ENCODE peak calls at places on chromosomes 7 and 10, in four cellular contexts. F, Z, P and Q are unnamed samples.
A peak's percentile ranks its signal among the peaks of the same experiment; 100 is the strongest.

GRCh38 chr7:25964483-25964961 is 187.5 kb upstream of the NFE2L3 start:
- DNase-seq in F (no peak), Z (no peak), P (no peak), Q (no peak)

GRCh38 chr7:131774419-131775220 is 218.2 kb upstream of the PODXL start:
- DNase-seq in F (no peak), Z (peak; percentile 21), P (no peak), Q (no peak)

GRCh38 chr10:96606216-96606615 is 19.4 kb upstream of the TM9SF3 start:
- DNase-seq in F (no peak), Z (peak; percentile 17), P (no peak), Q (no peak)

GRCh38 chr7:120981888-120982615 is 6.5 kb upstream of the CPED1 start:
- DNase-seq in F (no peak), Z (peak; percentile 67), P (no peak), Q (no peak)

GRCh38 chr7:113267885-113268284 is 149.5 kb upstream of the SMIM30 start:
- DNase-seq in F (peak; percentile 90), Z (peak; percentile 20), P (peak; percentile 19), Q (no peak)

GRCh38 chr7:22480523-22481075 is 19.4 kb downstream of the STEAP1B start:
- DNase-seq in F (no peak), Z (no peak), P (no peak), Q (no peak)

GRCh38 chr7:128052404-128052803 is 21.2 kb upstream of the LRRC4 start:
- DNase-seq in F (no peak), Z (no peak), P (no peak), Q (no peak)

GRCh38 chr10:29862926-29863614 is 196.3 kb downstream of the JCAD start:
- DNase-seq in F (no peak), Z (no peak), P (no peak), Q (no peak)

GRCh38 chr10:77837248-77837924 is 89.2 kb downstream of the DLG5 start:
- DNase-seq in F (peak; percentile 36), Z (no peak), P (peak; percentile 73), Q (peak; percentile 40)

GRCh38 chr10:63633677-63634487 is 112.7 kb downstream of the REEP3 start:
- DNase-seq in F (peak; percentile 29), Z (peak; percentile 64), P (peak; percentile 64), Q (peak; percentile 67)

GRCh38 chr7:87435546-87435945 is 39.9 kb downstream of the ABCB4 start:
- DNase-seq in F (no peak), Z (peak; percentile 4), P (no peak), Q (no peak)

GRCh38 chr10:59962755-59963154 is 56.4 kb upstream of the CCDC6 start:
- DNase-seq in F (no peak), Z (no peak), P (no peak), Q (no peak)

GRCh38 chr10:66784796-66785195 is 141.0 kb upstream of the LRRTM3 start:
- DNase-seq in F (no peak), Z (no peak), P (no peak), Q (no peak)

GRCh38 chr7:104956753-104957450 is 57.1 kb upstream of the KMT2E start:
- DNase-seq in F (peak; percentile 99), Z (peak; percentile 61), P (peak; percentile 34), Q (peak; percentile 85)

GRCh38 chr10:101693701-101694055 is 1.3 kb downstream of the FBXW4 start:
- DNase-seq in F (no peak), Z (peak; percentile 59), P (no peak), Q (peak; percentile 24)